ENCODE peak calls at places on chromosomes 5 and 9, in six cellular contexts. I, Q, M, T, A and B are unnamed samples.

GRCh38 chr5:87807783-87808182 is 395.1 kb upstream of the CCNH start:
- DNase-seq in A (no peak), I (no peak), M (no peak), T (no peak), Q (no peak), B (no peak)

GRCh38 chr5:172546196-172546595 is 91.9 kb upstream of the SH3PXD2B start:
- DNase-seq in M (no peak), Q (no peak), A (no peak), T (no peak), I (no peak), B (no peak)

GRCh38 chr9:35594471-35594870 is 10.6 kb upstream of the TESK1 start:
- DNase-seq in I (no peak), M (no peak), T (no peak), Q (no peak), A (no peak), B (no peak)

GRCh38 chr5:60076746-60077145 is 183.2 kb upstream of the PDE4D start:
- DNase-seq in I (no peak), T (no peak), Q (no peak), A (no peak), M (peak; percentile 41), B (no peak)

GRCh38 chr9:104604801-104605200 is 626 bp downstream of the OR13C2 start:
- DNase-seq in I (no peak), A (no peak), Q (no peak), T (no peak), M (no peak), B (no peak)

GRCh38 chr9:76023715-76024195 is 133.3 kb downstream of the PCSK5 start:
- DNase-seq in T (no peak), M (no peak), I (no peak), Q (no peak), A (no peak), B (no peak)

GRCh38 chr9:137740311-137740710 is 121.5 kb downstream of the EHMT1 start:
- DNase-seq in A (peak; percentile 63), I (no peak), M (peak; percentile 59), Q (peak; percentile 69), T (no peak), B (no peak)

GRCh38 chr5:175718401-175719108 is 60.7 kb downstream of the HRH2 start:
- DNase-seq in M (no peak), I (no peak), A (peak; percentile 12), T (peak; percentile 9), Q (peak; percentile 81), B (peak; percentile 91)

GRCh38 chr9:78234810-78235209 is 1.1 kb upstream of the CEP78 start:
- DNase-seq in Q (no peak), T (no peak), I (no peak), A (peak; percentile 8), M (no peak), B (no peak)

GRCh38 chr5:44266882-44267577 is 122.2 kb downstream of the FGF10 start:
- DNase-seq in A (no peak), Q (no peak), T (no peak), I (peak; percentile 36), M (no peak), B (no peak)

GRCh38 chr5:152256580-152256979 is 148.5 kb downstream of the NMUR2 start:
- DNase-seq in I (no peak), A (no peak), T (no peak), M (no peak), Q (no peak), B (no peak)

GRCh38 chr5:129382921-129383672 is 77.0 kb upstream of the ADAMTS19 start:
- DNase-seq in I (no peak), Q (no peak), A (peak; percentile 70), T (no peak), M (no peak), B (no peak)

GRCh38 chr5:21397693-21398092 is 1409.7 kb upstream of the CDH18 start:
- DNase-seq in Q (no peak), A (no peak), M (no peak), T (no peak), I (no peak), B (no peak)

GRCh38 chr9:105636331-105636730 is 25.9 kb upstream of the TAL2 start:
- DNase-seq in M (no peak), A (peak; percentile 60), T (no peak), Q (no peak), I (no peak), B (no peak)

GRCh38 chr9:36985061-36985768 is 48.9 kb downstream of the PAX5 start:
- DNase-seq in T (no peak), Q (no peak), A (no peak), M (no peak), I (no peak), B (no peak)

GRCh38 chr5:159331099-159331973 is 1.0 kb upstream of the IL12B start:
- DNase-seq in T (peak; percentile 49), A (peak; percentile 31), Q (peak; percentile 73), M (peak; percentile 87), I (peak; percentile 70), B (peak; percentile 68)

GRCh38 chr9:105679406-105680022 is 14.8 kb upstream of the TMEM38B start:
- DNase-seq in A (no peak), I (no peak), T (no peak), M (no peak), Q (no peak), B (no peak)

GRCh38 chr9:131591845-131592208 is 46.5 kb downstream of the PRRT1B start:
- DNase-seq in T (no peak), I (no peak), M (no peak), Q (no peak), A (no peak), B (no peak)

GRCh38 chr9:97237951-97238851 is 69.3 kb upstream of the CCDC180 start:
- DNase-seq in A (peak; percentile 77), Q (peak; percentile 91), T (peak; percentile 52), M (peak; percentile 94), I (peak; percentile 87), B (peak; percentile 76)

GRCh38 chr5:149959406-149960236 is 937 bp upstream of the SLC26A2 start:
- DNase-seq in A (peak; percentile 93), I (no peak), Q (peak; percentile 60), M (no peak), T (peak; percentile 9), B (no peak)

GRCh38 chr5:174922955-174923354 is 198.6 kb downstream of the MSX2 start:
- DNase-seq in I (no peak), A (no peak), Q (no peak), M (no peak), T (no peak), B (no peak)

GRCh38 chr9:99030082-99030481 is 74.8 kb upstream of the TGFBR1 start:
- DNase-seq in M (no peak), Q (peak; percentile 2), A (peak; percentile 92), T (no peak), I (no peak), B (no peak)

GRCh38 chr9:114718801-114719221 is 36.8 kb upstream of the TEX48 start:
- DNase-seq in M (peak; percentile 77), A (no peak), T (peak; percentile 62), Q (no peak), I (peak; percentile 52), B (peak; percentile 59)

GRCh38 chr9:81585191-81585763 is 104.1 kb downstream of the TLE1 start:
- DNase-seq in M (no peak), A (no peak), I (no peak), Q (no peak), T (no peak), B (no peak)

GRCh38 chr5:76604838-76605237 is 18.4 kb downstream of the F2RL2 start:
- DNase-seq in M (no peak), Q (no peak), A (peak; percentile 61), T (no peak), I (no peak), B (no peak)

GRCh38 chr5:75670571-75670970 is 46.7 kb downstream of the POC5 start:
- DNase-seq in M (no peak), I (no peak), Q (no peak), T (no peak), A (no peak), B (no peak)

GRCh38 chr5:98907951-98908350 is 20.9 kb downstream of the CHD1 start:
- DNase-seq in A (no peak), M (no peak), T (no peak), Q (no peak), I (no peak), B (no peak)
- H3K4me1 ChIP-seq in A (peaks cover 2% of the 10 kb centered on the region), M (no peaks in the 10 kb centered on the region), T (peaks cover 14% of the 10 kb centered on the region), Q (no peaks in the 10 kb centered on the region), I (no peaks in the 10 kb centered on the region), B (peaks cover 41% of the 10 kb centered on the region)

DNA sequence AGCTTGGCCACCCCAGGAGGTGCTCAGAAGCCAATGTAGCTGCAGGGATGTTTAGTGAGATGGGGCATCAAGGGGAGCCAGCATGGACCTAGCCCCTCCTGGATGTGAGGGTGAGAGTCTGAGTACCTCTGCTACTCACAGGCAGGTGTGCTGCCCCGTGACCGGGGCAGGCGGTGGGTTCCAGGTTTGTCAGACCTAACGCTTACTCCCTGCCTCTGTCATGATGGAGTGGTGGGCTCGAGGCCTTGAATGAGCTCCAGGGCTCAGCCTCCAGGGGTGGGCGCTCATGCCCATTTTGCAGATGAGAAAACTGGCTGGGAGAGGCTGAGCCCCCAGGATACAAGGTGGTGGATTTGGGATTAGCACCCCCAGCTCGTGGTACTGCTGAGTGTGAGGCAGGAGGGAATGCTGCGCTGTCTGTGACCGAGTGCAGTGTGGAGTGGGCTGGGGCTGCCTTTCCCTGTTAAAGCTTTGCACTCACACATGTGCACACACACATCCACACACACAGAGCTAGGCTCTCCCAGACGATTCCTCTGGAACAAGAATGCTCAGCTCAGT is 1.5 kb downstream of the RXRA start:
- DNase-seq in Q (peak; percentile 55), A (peak; percentile 41), I (peak; percentile 48), T (no peak), M (peak; percentile 72), B (no peak)
- H3K4me3 ChIP-seq in Q (peak overlapping the region; percentile 38), A (peak overlapping the region; percentile 85), I (no peak overlapping the region), T (no peak overlapping the region), M (peak overlapping the region; percentile 82), B (peak overlapping the region; percentile 67)

DNA sequence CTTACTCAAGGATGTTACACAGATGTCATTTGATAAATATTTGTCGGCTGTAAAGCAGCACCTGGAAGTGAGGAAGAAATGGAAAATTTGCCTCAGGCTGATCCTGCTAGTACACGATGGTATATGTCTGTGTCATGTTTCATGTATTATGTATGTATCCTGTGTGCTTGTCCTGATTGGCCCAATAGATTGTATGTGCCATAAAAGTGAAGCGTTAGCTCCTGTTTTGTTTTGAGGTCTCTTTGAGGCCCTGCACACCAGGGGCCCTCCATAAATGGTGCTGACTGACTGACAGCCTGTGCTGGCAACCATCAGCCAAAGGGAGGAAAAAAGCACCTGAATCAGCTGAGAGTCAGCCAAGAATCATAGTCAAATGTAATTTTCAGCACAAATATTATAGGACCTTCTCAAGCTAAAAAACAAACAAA is 11.8 kb upstream of the LNPEP start:
- DNase-seq in T (no peak), Q (no peak), I (no peak), A (no peak), M (no peak), B (no peak)
- H3K27ac ChIP-seq in T (no peak overlapping the region), Q (no peak overlapping the region), I (no peak overlapping the region), A (no peak overlapping the region), M (no peak overlapping the region), B (no peak overlapping the region)

GRCh38 chr9:120894404-120895226 is 17.6 kb upstream of the PHF19 start:
- DNase-seq in M (no peak), Q (no peak), I (peak; percentile 69), A (no peak), T (no peak), B (peak; percentile 50)

GRCh38 chr9:120892177-120892747 is 15.3 kb upstream of the PHF19 start:
- DNase-seq in A (no peak), T (no peak), Q (no peak), M (no peak), I (no peak), B (no peak)

GRCh38 chr9:120892748-120893584 is 16.0 kb upstream of the PHF19 start:
- DNase-seq in T (peak; percentile 65), I (no peak), Q (no peak), A (peak; percentile 31), M (no peak), B (no peak)

GRCh38 chr9:120893917-120894316 is 16.9 kb upstream of the PHF19 start:
- DNase-seq in T (no peak), A (no peak), Q (no peak), I (no peak), M (no peak), B (no peak)

GRCh38 chr9:120893585-120893857 is 16.5 kb upstream of the PHF19 start:
- DNase-seq in I (no peak), T (no peak), Q (no peak), A (peak; percentile 78), M (no peak), B (no peak)
- H3K4me1 ChIP-seq in I (peaks cover 2% of the 10 kb centered on the region), T (peaks cover 57% of the 10 kb centered on the region), Q (no peaks in the 10 kb centered on the region), A (peaks cover 9% of the 10 kb centered on the region), M (no peaks in the 10 kb centered on the region), B (peaks cover 30% of the 10 kb centered on the region)